ENCODE peak calls at places on chromosomes 1 and 21, in five cellular contexts. One of them, this sample, is unnamed.

GRCh38 chr1:204723131-204723787 is 37.7 kb upstream of the LRRN2 start:
- DNase-seq in pancreas: no peak
- DNase-seq in uterus: no peak
- DNase-seq in OCI-LY7: no peak
- DNase-seq in IMR-90: no peak
- DNase-seq in this sample: peak; percentile 49

GRCh38 chr1:87706779-87707228 is 378.1 kb downstream of the LMO4 start:
- DNase-seq in pancreas: no peak
- DNase-seq in uterus: no peak
- DNase-seq in OCI-LY7: no peak
- DNase-seq in IMR-90: peak; percentile 48
- DNase-seq in this sample: no peak

GRCh38 chr1:20279507-20279906 is 11.2 kb upstream of the VWA5B1 start:
- DNase-seq in pancreas: no peak
- DNase-seq in uterus: no peak
- DNase-seq in OCI-LY7: peak; percentile 13
- DNase-seq in IMR-90: peak; percentile 60
- DNase-seq in this sample: no peak

GRCh38 chr1:30751830-30752650 is 5.5 kb downstream of the LAPTM5 start:
- DNase-seq in pancreas: peak; percentile 10
- DNase-seq in uterus: no peak
- DNase-seq in OCI-LY7: no peak
- DNase-seq in IMR-90: no peak
- DNase-seq in this sample: no peak

GRCh38 chr1:198590454-198590853 is 48.4 kb upstream of the PTPRC start:
- DNase-seq in pancreas: no peak
- DNase-seq in uterus: no peak
- DNase-seq in OCI-LY7: no peak
- DNase-seq in IMR-90: no peak
- DNase-seq in this sample: no peak

GRCh38 chr21:18545908-18546307 is 142.3 kb upstream of the TMPRSS15 start:
- DNase-seq in pancreas: no peak
- DNase-seq in uterus: no peak
- DNase-seq in OCI-LY7: no peak
- DNase-seq in IMR-90: no peak
- DNase-seq in this sample: no peak

GRCh38 chr1:207842506-207842905 is 68.4 kb downstream of the CD34 start:
- DNase-seq in pancreas: no peak
- DNase-seq in uterus: no peak
- DNase-seq in OCI-LY7: no peak
- DNase-seq in IMR-90: no peak
- DNase-seq in this sample: no peak

GRCh38 chr1:50333595-50333974 is 89.7 kb downstream of the DMRTA2 start:
- DNase-seq in pancreas: peak; percentile 73
- DNase-seq in uterus: no peak
- DNase-seq in OCI-LY7: peak; percentile 51
- DNase-seq in IMR-90: peak; percentile 3
- DNase-seq in this sample: peak; percentile 53

GRCh38 chr1:107139833-107140702 is 771 bp upstream of the NTNG1 start:
- DNase-seq in pancreas: peak; percentile 54
- DNase-seq in uterus: no peak
- DNase-seq in OCI-LY7: peak; percentile 68
- DNase-seq in IMR-90: peak; percentile 36
- DNase-seq in this sample: no peak

GRCh38 chr1:29282924-29283803 is 46.8 kb downstream of the PTPRU start:
- DNase-seq in pancreas: no peak
- DNase-seq in uterus: no peak
- DNase-seq in OCI-LY7: peak; percentile 79
- DNase-seq in IMR-90: peak; percentile 40
- DNase-seq in this sample: no peak

GRCh38 chr1:36349839-36350238 is 26.4 kb upstream of the EVA1B start:
- DNase-seq in pancreas: no peak
- DNase-seq in uterus: no peak
- DNase-seq in OCI-LY7: no peak
- DNase-seq in IMR-90: no peak
- DNase-seq in this sample: no peak

GRCh38 chr1:61082336-61083013 is at the start of gene NFIA:
- DNase-seq in pancreas: peak; percentile 66
- DNase-seq in uterus: peak; percentile 53
- DNase-seq in OCI-LY7: peak; percentile 50
- DNase-seq in IMR-90: peak; percentile 50
- DNase-seq in this sample: peak; percentile 85

GRCh38 chr1:164559342-164560070 is 522 bp downstream of the PBX1 start:
- DNase-seq in pancreas: peak; percentile 61
- DNase-seq in uterus: peak; percentile 47
- DNase-seq in OCI-LY7: no peak
- DNase-seq in IMR-90: no peak
- DNase-seq in this sample: peak; percentile 46

GRCh38 chr1:183609313-183609712 is 19.1 kb upstream of the NCF2 start:
- DNase-seq in pancreas: no peak
- DNase-seq in uterus: peak; percentile 65
- DNase-seq in OCI-LY7: peak; percentile 43
- DNase-seq in IMR-90: peak; percentile 81
- DNase-seq in this sample: no peak

GRCh38 chr21:19810779-19811178 is 1187.4 kb upstream of the NCAM2 start:
- DNase-seq in pancreas: no peak
- DNase-seq in uterus: no peak
- DNase-seq in OCI-LY7: no peak
- DNase-seq in IMR-90: no peak
- DNase-seq in this sample: no peak

GRCh38 chr1:67094191-67094590 is 40.2 kb upstream of the SLC35D1 start:
- DNase-seq in pancreas: no peak
- DNase-seq in uterus: no peak
- DNase-seq in OCI-LY7: no peak
- DNase-seq in IMR-90: no peak
- DNase-seq in this sample: no peak

GRCh38 chr1:112840631-112841624 is 115.1 kb downstream of the SLC16A1 start:
- DNase-seq in pancreas: no peak
- DNase-seq in uterus: no peak
- DNase-seq in OCI-LY7: no peak
- DNase-seq in IMR-90: no peak
- DNase-seq in this sample: no peak

GRCh38 chr1:237864338-237865244 is 26.1 kb downstream of the ZP4 start:
- DNase-seq in pancreas: peak; percentile 94
- DNase-seq in uterus: no peak
- DNase-seq in OCI-LY7: no peak
- DNase-seq in IMR-90: no peak
- DNase-seq in this sample: peak; percentile 84

GRCh38 chr1:66623812-66624211 is 89.9 kb downstream of the SGIP1 start:
- DNase-seq in pancreas: no peak
- DNase-seq in uterus: no peak
- DNase-seq in OCI-LY7: no peak
- DNase-seq in IMR-90: peak; percentile 76
- DNase-seq in this sample: no peak

GRCh38 chr1:83670891-83671565 is 327.9 kb downstream of the TTLL7 start:
- DNase-seq in pancreas: no peak
- DNase-seq in uterus: no peak
- DNase-seq in OCI-LY7: no peak
- DNase-seq in IMR-90: no peak
- DNase-seq in this sample: no peak

GRCh38 chr1:228276901-228277490 is 69.2 kb downstream of the OBSCN start:
- DNase-seq in pancreas: peak; percentile 53
- DNase-seq in uterus: peak; percentile 18
- DNase-seq in OCI-LY7: no peak
- DNase-seq in IMR-90: no peak
- DNase-seq in this sample: peak; percentile 54

GRCh38 chr1:6603851-6604558 is 1.3 kb upstream of the KLHL21 start:
- DNase-seq in pancreas: peak; percentile 54
- DNase-seq in uterus: peak; percentile 81
- DNase-seq in OCI-LY7: no peak
- DNase-seq in IMR-90: peak; percentile 86
- DNase-seq in this sample: peak; percentile 80

GRCh38 chr1:241423541-241424479 is 66.8 kb upstream of the RGS7 start:
- DNase-seq in pancreas: peak; percentile 84
- DNase-seq in uterus: no peak
- DNase-seq in OCI-LY7: no peak
- DNase-seq in IMR-90: peak; percentile 63
- DNase-seq in this sample: peak; percentile 56

GRCh38 chr1:153312569-153313186 is at the start of gene PGLYRP3:
- DNase-seq in pancreas: no peak
- DNase-seq in uterus: no peak
- DNase-seq in OCI-LY7: no peak
- DNase-seq in IMR-90: no peak
- DNase-seq in this sample: no peak

GRCh38 chr1:218479436-218480115 is 134.4 kb downstream of the TGFB2 start:
- DNase-seq in pancreas: no peak
- DNase-seq in uterus: no peak
- DNase-seq in OCI-LY7: no peak
- DNase-seq in IMR-90: peak; percentile 74
- DNase-seq in this sample: no peak

GRCh38 chr1:39102537-39103320 is 76.6 kb downstream of the NDUFS5 start:
- DNase-seq in pancreas: no peak
- DNase-seq in uterus: peak; percentile 58
- DNase-seq in OCI-LY7: peak; percentile 80
- DNase-seq in IMR-90: peak; percentile 83
- DNase-seq in this sample: no peak

GRCh38 chr1:230141002-230141648 is 74.1 kb downstream of the GALNT2 start:
- DNase-seq in pancreas: no peak
- DNase-seq in uterus: no peak
- DNase-seq in OCI-LY7: no peak
- DNase-seq in IMR-90: peak; percentile 79
- DNase-seq in this sample: no peak

GRCh38 chr21:35046880-35047229 is 2.2 kb downstream of the RUNX1 start:
- DNase-seq in pancreas: no peak
- DNase-seq in uterus: no peak
- DNase-seq in OCI-LY7: no peak
- DNase-seq in IMR-90: no peak
- DNase-seq in this sample: no peak

GRCh38 chr1:10471411-10472219 is 714 bp downstream of the DFFA start:
- DNase-seq in pancreas: no peak
- DNase-seq in uterus: no peak
- DNase-seq in OCI-LY7: no peak
- DNase-seq in IMR-90: peak; percentile 33
- DNase-seq in this sample: no peak

GRCh38 chr1:10473145-10473765 is 926 bp upstream of the DFFA start:
- DNase-seq in pancreas: no peak
- DNase-seq in uterus: no peak
- DNase-seq in OCI-LY7: peak; percentile 40
- DNase-seq in IMR-90: no peak
- DNase-seq in this sample: no peak

GRCh38 chr1:10475510-10475909 is 760 bp downstream of the PEX14 start:
- DNase-seq in pancreas: no peak
- DNase-seq in uterus: no peak
- DNase-seq in OCI-LY7: peak; percentile 14
- DNase-seq in IMR-90: no peak
- DNase-seq in this sample: no peak

GRCh38 chr1:10472220-10473144 is at the start of gene DFFA:
- DNase-seq in pancreas: peak; percentile 94
- DNase-seq in uterus: peak; percentile 95
- DNase-seq in OCI-LY7: peak; percentile 98
- DNase-seq in IMR-90: peak; percentile 96
- DNase-seq in this sample: peak; percentile 92

GRCh38 chr1:10474613-10475507 is at the start of gene PEX14:
- DNase-seq in pancreas: peak; percentile 95
- DNase-seq in uterus: peak; percentile 74
- DNase-seq in OCI-LY7: peak; percentile 90
- DNase-seq in IMR-90: peak; percentile 75
- DNase-seq in this sample: peak; percentile 91
- H3K4me1 ChIP-seq in pancreas: peaks cover 16% of the 10 kb centered on the region
- H3K4me1 ChIP-seq in uterus: no peaks in the 10 kb centered on the region
- H3K4me1 ChIP-seq in OCI-LY7: peaks cover 32% of the 10 kb centered on the region
- H3K4me1 ChIP-seq in IMR-90: no peaks in the 10 kb centered on the region
- H3K4me1 ChIP-seq in this sample: peaks cover 45% of the 10 kb centered on the region

DNA sequence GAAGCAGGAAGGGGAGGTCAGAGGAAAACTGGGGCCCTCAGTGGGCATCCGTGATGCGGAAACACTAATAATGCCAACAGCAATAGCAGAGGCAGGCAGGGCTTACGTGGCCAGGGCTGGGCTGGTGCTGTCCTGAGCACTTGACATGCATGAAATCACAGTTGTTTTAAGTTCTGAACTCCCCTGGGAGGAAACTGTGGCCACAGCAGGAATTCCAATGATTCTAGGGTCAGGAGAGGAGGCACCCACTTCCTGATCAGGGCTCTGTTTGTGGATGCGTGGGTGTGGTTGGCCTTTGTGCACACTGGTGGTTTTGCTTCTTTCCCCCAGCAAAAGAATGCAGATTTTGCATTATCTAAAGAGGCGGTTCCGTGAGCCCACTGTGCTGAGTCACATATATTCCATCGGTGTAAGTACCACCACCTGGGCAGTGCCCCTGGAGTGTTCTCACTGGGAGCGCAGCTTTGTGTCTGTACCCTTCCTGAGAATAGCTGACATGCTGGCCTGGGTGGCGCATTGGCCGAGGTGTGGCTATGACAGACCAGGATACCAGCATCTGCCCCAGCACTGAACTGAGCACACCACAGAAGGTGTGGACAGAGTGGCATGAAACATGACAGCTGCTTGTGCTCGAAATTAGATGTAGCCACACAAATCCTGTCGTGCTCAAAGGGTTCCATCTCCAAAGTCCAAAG is 71.0 kb downstream of the PDE9A start:
- DNase-seq in pancreas: no peak
- DNase-seq in uterus: peak; percentile 28
- DNase-seq in OCI-LY7: no peak
- DNase-seq in IMR-90: peak; percentile 92
- DNase-seq in this sample: no peak
- H3K4me3 ChIP-seq in pancreas: no peak overlapping the region
- H3K4me3 ChIP-seq in uterus: no peak overlapping the region
- H3K4me3 ChIP-seq in OCI-LY7: no peak overlapping the region
- H3K4me3 ChIP-seq in IMR-90: no peak overlapping the region
- H3K4me3 ChIP-seq in this sample: no peak overlapping the region

DNA sequence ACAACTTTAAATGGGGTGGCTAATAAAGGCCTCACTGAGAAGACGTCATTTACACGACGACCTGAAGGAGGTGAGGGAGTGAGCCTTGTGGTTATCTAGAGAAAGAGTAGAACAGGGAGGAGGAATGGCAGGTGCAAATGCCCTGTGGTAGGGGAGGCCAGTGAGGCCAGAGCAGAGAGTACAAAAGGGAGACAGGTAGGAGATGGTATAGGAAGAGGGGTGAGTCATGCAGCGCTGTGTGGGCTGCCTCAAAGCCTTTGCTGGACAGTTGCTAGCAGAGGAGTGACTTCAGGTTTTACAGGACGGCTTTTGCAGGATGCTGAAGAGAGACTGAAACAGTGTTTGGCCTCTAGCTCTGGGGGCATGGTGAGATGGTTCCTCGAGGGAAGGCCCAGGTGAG is 116.0 kb downstream of the IER5 start:
- DNase-seq in pancreas: no peak
- DNase-seq in uterus: no peak
- DNase-seq in OCI-LY7: no peak
- DNase-seq in IMR-90: no peak
- DNase-seq in this sample: no peak
- TF ChIP-seq CTCF in pancreas: no peak
- TF ChIP-seq CTCF in uterus: no peak
- TF ChIP-seq CTCF in OCI-LY7: no peak
- TF ChIP-seq CTCF in IMR-90: no peak
- TF ChIP-seq CTCF in this sample: no peak

GRCh38 chr1:32644426-32644825 is 5.9 kb downstream of the ZBTB8OS start:
- DNase-seq in pancreas: no peak
- DNase-seq in uterus: no peak
- DNase-seq in OCI-LY7: no peak
- DNase-seq in IMR-90: no peak
- DNase-seq in this sample: no peak
- H3K4me1 ChIP-seq in pancreas: no peaks in the 10 kb centered on the region
- H3K4me1 ChIP-seq in uterus: peaks cover 4% of the 10 kb centered on the region
- H3K4me1 ChIP-seq in OCI-LY7: peaks cover 33% of the 10 kb centered on the region
- H3K4me1 ChIP-seq in IMR-90: no peaks in the 10 kb centered on the region
- H3K4me1 ChIP-seq in this sample: no peaks in the 10 kb centered on the region

This sample was measured in right lobe of liver.